ENCODE peak calls at places on chromosomes 7 and 10, in six cellular contexts. One of them, this sample, is unnamed.

GRCh38 chr7:26186364-26187311 is 13.9 kb downstream of the HNRNPA2B1 start:
- DNase-seq in NCI-H774: no peak
- DNase-seq in CD4-positive, alpha-beta T cell: no peak
- DNase-seq in A172: no peak
- DNase-seq in progenitor cell of endocrine pancreas: no peak
- DNase-seq in SW480: no peak
- DNase-seq in this sample: no peak

GRCh38 chr10:91694170-91694794 is 61.4 kb upstream of the PPP1R3C start:
- DNase-seq in NCI-H774: no peak
- DNase-seq in CD4-positive, alpha-beta T cell: no peak
- DNase-seq in A172: peak; percentile 49
- DNase-seq in progenitor cell of endocrine pancreas: no peak
- DNase-seq in SW480: peak; percentile 42
- DNase-seq in this sample: no peak

GRCh38 chr7:134562136-134562535 is 13.2 kb downstream of the AKR1B15 start:
- DNase-seq in NCI-H774: no peak
- DNase-seq in CD4-positive, alpha-beta T cell: no peak
- DNase-seq in A172: peak; percentile 76
- DNase-seq in progenitor cell of endocrine pancreas: no peak
- DNase-seq in SW480: no peak
- DNase-seq in this sample: no peak

GRCh38 chr7:97733276-97734206 is 1.7 kb downstream of the TAC1 start:
- DNase-seq in NCI-H774: no peak
- DNase-seq in CD4-positive, alpha-beta T cell: no peak
- DNase-seq in A172: no peak
- DNase-seq in progenitor cell of endocrine pancreas: no peak
- DNase-seq in SW480: peak; percentile 37
- DNase-seq in this sample: no peak

GRCh38 chr10:16904619-16905018 is 87.4 kb upstream of the RSU1 start:
- DNase-seq in NCI-H774: no peak
- DNase-seq in CD4-positive, alpha-beta T cell: no peak
- DNase-seq in A172: peak; percentile 24
- DNase-seq in progenitor cell of endocrine pancreas: no peak
- DNase-seq in SW480: peak; percentile 17
- DNase-seq in this sample: peak; percentile 53

GRCh38 chr10:33501161-33501560 is 166.7 kb upstream of the NRP1 start:
- DNase-seq in NCI-H774: no peak
- DNase-seq in CD4-positive, alpha-beta T cell: no peak
- DNase-seq in A172: no peak
- DNase-seq in progenitor cell of endocrine pancreas: no peak
- DNase-seq in SW480: no peak
- DNase-seq in this sample: no peak

GRCh38 chr10:50404021-50404823 is 152.9 kb upstream of the ASAH2 start:
- DNase-seq in NCI-H774: no peak
- DNase-seq in CD4-positive, alpha-beta T cell: no peak
- DNase-seq in A172: no peak
- DNase-seq in progenitor cell of endocrine pancreas: no peak
- DNase-seq in SW480: no peak
- DNase-seq in this sample: no peak

GRCh38 chr7:77289387-77289786 is 89.8 kb upstream of the FGL2 start:
- DNase-seq in NCI-H774: no peak
- DNase-seq in CD4-positive, alpha-beta T cell: no peak
- DNase-seq in A172: no peak
- DNase-seq in progenitor cell of endocrine pancreas: no peak
- DNase-seq in SW480: no peak
- DNase-seq in this sample: no peak

GRCh38 chr10:100128951-100129350 is 47.3 kb upstream of the CPN1 start:
- DNase-seq in NCI-H774: no peak
- DNase-seq in CD4-positive, alpha-beta T cell: no peak
- DNase-seq in A172: no peak
- DNase-seq in progenitor cell of endocrine pancreas: no peak
- DNase-seq in SW480: no peak
- DNase-seq in this sample: no peak

GRCh38 chr7:127393370-127394058 is 1.0 kb upstream of the ZNF800 start:
- DNase-seq in NCI-H774: no peak
- DNase-seq in CD4-positive, alpha-beta T cell: no peak
- DNase-seq in A172: no peak
- DNase-seq in progenitor cell of endocrine pancreas: no peak
- DNase-seq in SW480: peak; percentile 5
- DNase-seq in this sample: no peak

GRCh38 chr10:93816123-93816747 is 58.5 kb downstream of the LGI1 start:
- DNase-seq in NCI-H774: peak; percentile 24
- DNase-seq in CD4-positive, alpha-beta T cell: no peak
- DNase-seq in A172: peak; percentile 72
- DNase-seq in progenitor cell of endocrine pancreas: peak; percentile 27
- DNase-seq in SW480: peak; percentile 52
- DNase-seq in this sample: peak; percentile 22

GRCh38 chr7:19213746-19214145 is 68.5 kb upstream of the FERD3L start:
- DNase-seq in NCI-H774: no peak
- DNase-seq in CD4-positive, alpha-beta T cell: no peak
- DNase-seq in A172: peak; percentile 66
- DNase-seq in progenitor cell of endocrine pancreas: no peak
- DNase-seq in SW480: peak; percentile 78
- DNase-seq in this sample: no peak

GRCh38 chr10:45154481-45154880 is 153.8 kb downstream of the ZNF22 start:
- DNase-seq in NCI-H774: no peak
- DNase-seq in CD4-positive, alpha-beta T cell: no peak
- DNase-seq in A172: no peak
- DNase-seq in progenitor cell of endocrine pancreas: no peak
- DNase-seq in SW480: no peak
- DNase-seq in this sample: no peak

GRCh38 chr7:75725306-75725705 is 13.4 kb downstream of the HIP1 start:
- DNase-seq in NCI-H774: no peak
- DNase-seq in CD4-positive, alpha-beta T cell: no peak
- DNase-seq in A172: no peak
- DNase-seq in progenitor cell of endocrine pancreas: no peak
- DNase-seq in SW480: no peak
- DNase-seq in this sample: no peak

GRCh38 chr7:133364959-133365680 is 112.2 kb downstream of the EXOC4 start:
- DNase-seq in NCI-H774: no peak
- DNase-seq in CD4-positive, alpha-beta T cell: no peak
- DNase-seq in A172: peak; percentile 10
- DNase-seq in progenitor cell of endocrine pancreas: no peak
- DNase-seq in SW480: no peak
- DNase-seq in this sample: no peak

GRCh38 chr7:117828831-117829230 is 44.4 kb downstream of the CTTNBP2 start:
- DNase-seq in NCI-H774: no peak
- DNase-seq in CD4-positive, alpha-beta T cell: no peak
- DNase-seq in A172: no peak
- DNase-seq in progenitor cell of endocrine pancreas: no peak
- DNase-seq in SW480: no peak
- DNase-seq in this sample: no peak

GRCh38 chr10:61487506-61487905 is 34.3 kb upstream of the TMEM26 start:
- DNase-seq in NCI-H774: no peak
- DNase-seq in CD4-positive, alpha-beta T cell: no peak
- DNase-seq in A172: peak; percentile 60
- DNase-seq in progenitor cell of endocrine pancreas: no peak
- DNase-seq in SW480: no peak
- DNase-seq in this sample: peak; percentile 66

GRCh38 chr10:43461950-43462349 is 25.0 kb downstream of the ZNF487 start:
- DNase-seq in NCI-H774: peak; percentile 86
- DNase-seq in CD4-positive, alpha-beta T cell: no peak
- DNase-seq in A172: peak; percentile 76
- DNase-seq in progenitor cell of endocrine pancreas: no peak
- DNase-seq in SW480: peak; percentile 80
- DNase-seq in this sample: no peak

GRCh38 chr7:54897891-54898290 is 120.9 kb upstream of the EGFR start:
- DNase-seq in NCI-H774: no peak
- DNase-seq in CD4-positive, alpha-beta T cell: no peak
- DNase-seq in A172: no peak
- DNase-seq in progenitor cell of endocrine pancreas: no peak
- DNase-seq in SW480: no peak
- DNase-seq in this sample: no peak

GRCh38 chr7:132480534-132480933 is 95.7 kb downstream of the PLXNA4 start:
- DNase-seq in NCI-H774: no peak
- DNase-seq in CD4-positive, alpha-beta T cell: no peak
- DNase-seq in A172: no peak
- DNase-seq in progenitor cell of endocrine pancreas: no peak
- DNase-seq in SW480: no peak
- DNase-seq in this sample: no peak

GRCh38 chr10:83862723-83863122 is 276.6 kb upstream of the GHITM start:
- DNase-seq in NCI-H774: no peak
- DNase-seq in CD4-positive, alpha-beta T cell: no peak
- DNase-seq in A172: no peak
- DNase-seq in progenitor cell of endocrine pancreas: no peak
- DNase-seq in SW480: no peak
- DNase-seq in this sample: no peak

GRCh38 chr7:4216016-4216415 is 466.1 kb upstream of the FOXK1 start:
- DNase-seq in NCI-H774: no peak
- DNase-seq in CD4-positive, alpha-beta T cell: no peak
- DNase-seq in A172: no peak
- DNase-seq in progenitor cell of endocrine pancreas: no peak
- DNase-seq in SW480: no peak
- DNase-seq in this sample: no peak

GRCh38 chr7:115911466-115911865 is 119.1 kb downstream of the TFEC start:
- DNase-seq in NCI-H774: no peak
- DNase-seq in CD4-positive, alpha-beta T cell: no peak
- DNase-seq in A172: no peak
- DNase-seq in progenitor cell of endocrine pancreas: no peak
- DNase-seq in SW480: no peak
- DNase-seq in this sample: no peak

GRCh38 chr7:80618105-80618504 is 20.3 kb upstream of the CD36 start:
- DNase-seq in NCI-H774: no peak
- DNase-seq in CD4-positive, alpha-beta T cell: no peak
- DNase-seq in A172: no peak
- DNase-seq in progenitor cell of endocrine pancreas: no peak
- DNase-seq in SW480: no peak
- DNase-seq in this sample: no peak

GRCh38 chr10:45464958-45465567 is 91.0 kb downstream of the ALOX5 start:
- DNase-seq in NCI-H774: peak; percentile 45
- DNase-seq in CD4-positive, alpha-beta T cell: peak; percentile 71
- DNase-seq in A172: peak; percentile 62
- DNase-seq in progenitor cell of endocrine pancreas: peak; percentile 69
- DNase-seq in SW480: peak; percentile 39
- DNase-seq in this sample: no peak

GRCh38 chr7:94975316-94975715 is 67.9 kb downstream of the PPP1R9A start:
- DNase-seq in NCI-H774: no peak
- DNase-seq in CD4-positive, alpha-beta T cell: no peak
- DNase-seq in A172: no peak
- DNase-seq in progenitor cell of endocrine pancreas: no peak
- DNase-seq in SW480: no peak
- DNase-seq in this sample: peak; percentile 9

GRCh38 chr7:94741179-94741578 is 85.2 kb upstream of the SGCE start:
- DNase-seq in NCI-H774: no peak
- DNase-seq in CD4-positive, alpha-beta T cell: no peak
- DNase-seq in A172: no peak
- DNase-seq in progenitor cell of endocrine pancreas: no peak
- DNase-seq in SW480: no peak
- DNase-seq in this sample: no peak

GRCh38 chr7:42792841-42793240 is 119.0 kb downstream of the C7orf25 start:
- DNase-seq in NCI-H774: no peak
- DNase-seq in CD4-positive, alpha-beta T cell: no peak
- DNase-seq in A172: no peak
- DNase-seq in progenitor cell of endocrine pancreas: no peak
- DNase-seq in SW480: no peak
- DNase-seq in this sample: no peak

GRCh38 chr7:57343901-57344622 is 105.9 kb upstream of the ZNF716 start:
- DNase-seq in NCI-H774: no peak
- DNase-seq in CD4-positive, alpha-beta T cell: no peak
- DNase-seq in A172: no peak
- DNase-seq in progenitor cell of endocrine pancreas: no peak
- DNase-seq in SW480: no peak
- DNase-seq in this sample: no peak